ENCODE peak calls at places on chromosomes 5 and 9, in four cellular contexts. P is activated naive CD8-positive, alpha-beta T cell treated with anti-CD3 and anti-CD28 coated beads for 36 hours; N is fibroblast of gingiva; M is endothelial cell. V is an unnamed sample.

GRCh38 chr9:112020680-112021596 is 124.3 kb downstream of the UGCG start:
- DNase-seq in N (peak), P (no peak), M (no peak), V (no peak)

GRCh38 chr5:58094031-58094430 is 365.9 kb downstream of the PLK2 start:
- DNase-seq in P (no peak), M (no peak), N (no peak), V (no peak)

GRCh38 chr9:89342948-89343347 is 24.6 kb downstream of the SECISBP2 start:
- DNase-seq in N (no peak), P (no peak), M (no peak), V (no peak)

GRCh38 chr5:36621985-36622384 is 15.6 kb downstream of the SLC1A3 start:
- DNase-seq in P (no peak), M (no peak), N (no peak), V (no peak)

GRCh38 chr9:9352877-9353481 is 1259.8 kb downstream of the PTPRD start:
- DNase-seq in M (peak), P (no peak), N (no peak), V (no peak)

GRCh38 chr9:137354845-137355420 is 52.9 kb upstream of the NRARP start:
- DNase-seq in M (no peak), N (no peak), P (no peak), V (no peak)

GRCh38 chr5:98638701-98639100 is 134.8 kb upstream of the RGMB start:
- DNase-seq in M (no peak), P (no peak), N (no peak), V (no peak)

GRCh38 chr9:37037137-37037743 is 3.2 kb upstream of the PAX5 start:
- DNase-seq in P (peak), M (no peak), N (no peak), V (no peak)

GRCh38 chr5:149448831-149449714 is 70.0 kb upstream of the IL17B start:
- DNase-seq in M (no peak), N (no peak), P (no peak), V (no peak)

GRCh38 chr5:143879646-143880045 is 67.7 kb downstream of the HMHB1 start:
- DNase-seq in P (no peak), M (no peak), N (no peak), V (no peak)

GRCh38 chr9:88197781-88198345 is 59.6 kb upstream of the SPATA31C2 start:
- DNase-seq in M (no peak), N (peak), P (no peak), V (no peak)

GRCh38 chr5:154949758-154950157 is 8.9 kb downstream of the MRPL22 start:
- DNase-seq in P (no peak), M (no peak), N (no peak), V (no peak)

GRCh38 chr5:113178073-113178779 is 201.6 kb downstream of the DCP2 start:
- DNase-seq in N (no peak), M (no peak), P (no peak), V (no peak)

GRCh38 chr5:10400834-10401233 is 40.8 kb upstream of the ROPN1L start:
- DNase-seq in P (no peak), M (no peak), N (peak), V (no peak)

GRCh38 chr9:127349483-127350127 is 47.4 kb upstream of the SLC2A8 start:
- DNase-seq in M (no peak), N (no peak), P (no peak), V (no peak)

GRCh38 chr9:121021294-121021693 is 28.8 kb downstream of the C5 start:
- DNase-seq in M (no peak), N (peak), P (no peak), V (no peak)

GRCh38 chr5:27172708-27173107 is 134.3 kb upstream of the CDH9 start:
- DNase-seq in N (no peak), P (no peak), M (no peak), V (no peak)

GRCh38 chr5:52983731-52984620 is 5.2 kb upstream of the ITGA2 start:
- DNase-seq in N (no peak), M (no peak), P (no peak), V (no peak)

GRCh38 chr9:116087751-116088194 is 65.8 kb upstream of the PAPPA start:
- DNase-seq in P (no peak), M (no peak), N (peak), V (no peak)

GRCh38 chr5:150252489-150252888 is 37.1 kb downstream of the CAMK2A start:
- DNase-seq in N (no peak), M (no peak), P (no peak), V (no peak)

GRCh38 chr5:18048449-18048848 is 414.2 kb downstream of the TAF11L14 start:
- DNase-seq in P (no peak), M (no peak), N (no peak), V (no peak)

GRCh38 chr5:94524841-94525697 is 93.3 kb downstream of the KIAA0825 start:
- DNase-seq in M (no peak), N (peak), P (no peak), V (peak)

GRCh38 chr5:41869150-41869738 is 981 bp downstream of the OXCT1 start:
- DNase-seq in M (peak), N (peak), P (peak), V (no peak)

GRCh38 chr9:117574099-117574498 is 130.1 kb upstream of the TLR4 start:
- DNase-seq in P (no peak), N (no peak), M (no peak), V (no peak)

GRCh38 chr5:136195971-136196577 is 3.1 kb upstream of the SMIM32 start:
- DNase-seq in P (no peak), M (no peak), N (no peak), V (no peak)

V was measured in NT2/D1.